ENCODE peak calls at places on chromosomes 6 and 20, in four cellular contexts. B is stimulated activated CD8-positive, alpha-beta memory T cell treated with anti-CD3 and anti-CD28 coated beads, Interleukin-2, amount 100 ng/mL, for 1 hour; U is GM13976; X is GM19239. D is an unnamed sample.

GRCh38 chr6:23533954-23534725 is 591.9 kb upstream of the NRSN1 start:
- DNase-seq in B (no peak), X (no peak), U (no peak), D (no peak)

GRCh38 chr6:33312361-33313104 is 1.3 kb downstream of the TAPBP start:
- DNase-seq in X (peak; percentile 80), B (peak; percentile 73), U (peak; percentile 91), D (no peak)

GRCh38 chr6:130547723-130548122 is 181.9 kb downstream of the TMEM200A start:
- DNase-seq in B (no peak), X (no peak), U (no peak), D (no peak)

GRCh38 chr20:62142252-62143117 is 709 bp downstream of the PSMA7 start:
- DNase-seq in B (peak; percentile 9), X (no peak), U (no peak), D (no peak)

GRCh38 chr6:164507197-164507957 is 802.0 kb downstream of the C6orf118 start:
- DNase-seq in X (peak; percentile 4), U (peak; percentile 22), B (no peak), D (no peak)

GRCh38 chr20:50190251-50191064 is at the start of gene CEBPB:
- DNase-seq in U (peak; percentile 93), B (peak; percentile 72), X (peak; percentile 82), D (peak; percentile 35)

GRCh38 chr6:47698342-47698787 is at the start of gene ADGRF4:
- DNase-seq in U (no peak), X (no peak), B (no peak), D (no peak)

GRCh38 chr6:4415549-4415948 is 280.2 kb upstream of the ECI2 start:
- DNase-seq in U (no peak), B (no peak), X (no peak), D (no peak)

GRCh38 chr20:48411265-48411664 is 416.5 kb downstream of the PREX1 start:
- DNase-seq in X (no peak), U (no peak), B (no peak), D (no peak)

GRCh38 chr6:156189714-156190113 is 587.5 kb upstream of the ARID1B start:
- DNase-seq in U (no peak), X (no peak), B (no peak), D (no peak)

GRCh38 chr20:63054695-63055240 is 48.0 kb upstream of the BHLHE23 start:
- DNase-seq in B (no peak), U (no peak), X (no peak), D (no peak)

GRCh38 chr20:3092611-3093379 is 8.3 kb upstream of the AVP start:
- DNase-seq in B (no peak), X (no peak), U (peak; percentile 66), D (no peak)

GRCh38 chr6:21590345-21590744 is 3.2 kb upstream of the SOX4 start:
- DNase-seq in B (no peak), U (no peak), X (no peak), D (no peak)

GRCh38 chr6:150325093-150325772 is 43.6 kb upstream of the IYD start:
- DNase-seq in B (no peak), X (no peak), U (no peak), D (no peak)

GRCh38 chr20:1448081-1448627 is 18.5 kb downstream of the NSFL1C start:
- DNase-seq in X (no peak), B (no peak), U (no peak), D (no peak)

GRCh38 chr20:33771938-33772337 is 39.2 kb upstream of the CHMP4B start:
- DNase-seq in X (no peak), B (no peak), U (no peak), D (no peak)

GRCh38 chr6:131807644-131808459 is at the start of gene ENPP1:
- DNase-seq in X (peak; percentile 46), B (peak; percentile 11), U (peak; percentile 61), D (no peak)

GRCh38 chr6:31574106-31575061 is 981 bp upstream of the TNF start:
- DNase-seq in B (no peak), U (no peak), X (no peak), D (no peak)

GRCh38 chr6:101178748-101179147 is 214.8 kb upstream of the GRIK2 start:
- DNase-seq in X (no peak), B (no peak), U (no peak), D (no peak)

GRCh38 chr6:82589509-82590206 is 226.0 kb downstream of the TPBG start:
- DNase-seq in B (no peak), X (no peak), U (peak; percentile 22), D (no peak)

GRCh38 chr6:168582581-168582981 is 141.6 kb downstream of the SMOC2 start:
- DNase-seq in B (no peak), X (no peak), U (no peak), D (no peak)

GRCh38 chr20:47456952-47457724 is 44.5 kb upstream of the NCOA3 start:
- DNase-seq in X (no peak), B (no peak), U (no peak), D (no peak)

GRCh38 chr20:25076731-25077609 is 5.0 kb downstream of the VSX1 start:
- DNase-seq in U (no peak), B (no peak), X (no peak), D (no peak)

GRCh38 chr6:56624046-56624727 is 18.5 kb downstream of the DST start:
- DNase-seq in B (no peak), X (no peak), U (no peak), D (no peak)

GRCh38 chr6:4772750-4773149 is 3.5 kb upstream of the CDYL start:
- DNase-seq in B (no peak), U (no peak), X (no peak), D (no peak)

GRCh38 chr20:56778765-56779195 is 149.7 kb downstream of the TFAP2C start:
- DNase-seq in X (no peak), U (no peak), B (no peak), D (no peak)

GRCh38 chr6:140956567-140957306 is 1176.0 kb upstream of the GJE1 start:
- DNase-seq in B (no peak), X (no peak), U (no peak), D (no peak)

GRCh38 chr6:1212919-1213318 is 99.0 kb upstream of the FOXQ1 start:
- DNase-seq in U (no peak), B (no peak), X (no peak), D (no peak)

GRCh38 chr6:160177220-160177619 is 55.6 kb downstream of the SLC22A1 start:
- DNase-seq in X (no peak), B (no peak), U (no peak), D (no peak)

GRCh38 chr6:36738108-36738507 is 40.5 kb downstream of the RAB44 start:
- DNase-seq in X (no peak), U (no peak), B (no peak), D (no peak)

GRCh38 chr20:50810063-50810462 is 15.2 kb downstream of the BCAS4 start:
- DNase-seq in U (no peak), X (no peak), B (no peak), D (no peak)

GRCh38 chr20:52987295-52987694 is 15.1 kb downstream of the TSHZ2 start:
- DNase-seq in B (no peak), X (no peak), U (no peak), D (no peak)

GRCh38 chr20:24676353-24676977 is 207.0 kb downstream of the SYNDIG1 start:
- DNase-seq in X (no peak), B (no peak), U (no peak), D (no peak)

GRCh38 chr6:118945217-118945616 is 10.3 kb upstream of the MCM9 start:
- DNase-seq in X (no peak), U (no peak), B (no peak), D (no peak)

GRCh38 chr20:41862476-41862875 is 244.3 kb upstream of the CHD6 start:
- DNase-seq in U (no peak), B (no peak), X (no peak), D (no peak)

GRCh38 chr6:151807513-151808330 is at the start of gene ESR1:
- DNase-seq in X (no peak), B (no peak), U (peak; percentile 41), D (no peak)

GRCh38 chr6:93424303-93425064 is 5.1 kb upstream of the EPHA7 start:
- DNase-seq in U (no peak), B (no peak), X (no peak), D (no peak)